ENCODE peak calls at places on chromosomes 16 and 17, in seven cellular contexts. D, R, A, K, Y, X and H are unnamed samples.

GRCh38 chr16:16150117-16150877 is 73.0 kb downstream of the ABCC6 start:
- DNase-seq in D (no peak), R (peak; percentile 48), A (no peak), K (peak; percentile 91), Y (peak; percentile 84), X (no peak), H (peak; percentile 33)

GRCh38 chr17:5000237-5000639 is 2.5 kb downstream of the KIF1C start:
- DNase-seq in D (no peak), R (peak; percentile 56), A (no peak), K (no peak), Y (peak; percentile 93), X (no peak), H (no peak)

GRCh38 chr16:4317471-4318170 is 1.8 kb downstream of the GLIS2 start:
- DNase-seq in D (no peak), R (no peak), A (no peak), K (no peak), Y (no peak), X (peak; percentile 29), H (no peak)

GRCh38 chr17:71502443-71502842 is 618.4 kb upstream of the SOX9 start:
- DNase-seq in D (no peak), R (no peak), A (no peak), K (no peak), Y (no peak), X (no peak), H (no peak)

GRCh38 chr17:41800601-41801373 is 11.0 kb downstream of the P3H4 start:
- DNase-seq in D (no peak), R (peak; percentile 92), A (no peak), K (no peak), Y (no peak), X (peak; percentile 57), H (no peak)

GRCh38 chr17:39928868-39929651 is 1.5 kb downstream of the LRRC3C start:
- DNase-seq in D (no peak), R (no peak), A (peak; percentile 54), K (no peak), Y (no peak), X (peak; percentile 94), H (no peak)

GRCh38 chr17:71709974-71710373 is 410.8 kb upstream of the SOX9 start:
- DNase-seq in D (no peak), R (no peak), A (no peak), K (no peak), Y (no peak), X (peak; percentile 35), H (no peak)

GRCh38 chr16:81647527-81647926 is 131.6 kb upstream of the PLCG2 start:
- DNase-seq in D (no peak), R (no peak), A (no peak), K (no peak), Y (no peak), X (peak; percentile 87), H (no peak)

GRCh38 chr16:3783516-3783915 is 66.2 kb upstream of the TRAP1 start:
- DNase-seq in D (no peak), R (no peak), A (no peak), K (no peak), Y (no peak), X (no peak), H (no peak)

GRCh38 chr17:72571813-72572396 is 451.1 kb downstream of the SOX9 start:
- DNase-seq in D (no peak), R (no peak), A (no peak), K (no peak), Y (no peak), X (no peak), H (no peak)

GRCh38 chr17:79842656-79843474 is 3.6 kb upstream of the CBX4 start:
- DNase-seq in D (no peak), R (peak; percentile 32), A (peak; percentile 67), K (no peak), Y (no peak), X (peak; percentile 34), H (no peak)

GRCh38 chr17:9217151-9218067 is 196.1 kb downstream of the NTN1 start:
- DNase-seq in D (no peak), R (no peak), A (no peak), K (no peak), Y (no peak), X (peak; percentile 83), H (no peak)

GRCh38 chr16:51034481-51035109 is 116.5 kb downstream of the SALL1 start:
- DNase-seq in D (no peak), R (no peak), A (no peak), K (no peak), Y (no peak), X (no peak), H (no peak)

GRCh38 chr17:74859439-74860228 is at the start of gene GRIN2C:
- DNase-seq in D (no peak), R (no peak), A (peak; percentile 79), K (no peak), Y (no peak), X (no peak), H (no peak)

GRCh38 chr17:21240375-21241055 is 12.7 kb downstream of the NATD1 start:
- DNase-seq in D (no peak), R (no peak), A (no peak), K (no peak), Y (no peak), X (no peak), H (no peak)

GRCh38 chr17:17561408-17562144 is 29.9 kb downstream of the PEMT start:
- DNase-seq in D (no peak), R (peak; percentile 33), A (no peak), K (no peak), Y (peak; percentile 86), X (no peak), H (peak; percentile 91)

GRCh38 chr17:14553847-14554246 is 253.0 kb downstream of the HS3ST3B1 start:
- DNase-seq in D (no peak), R (no peak), A (no peak), K (no peak), Y (no peak), X (no peak), H (no peak)

GRCh38 chr17:44865231-44865660 is 17.6 kb downstream of the HIGD1B start:
- DNase-seq in D (peak; percentile 31), R (peak; percentile 69), A (peak; percentile 76), K (peak; percentile 51), Y (peak; percentile 79), X (peak; percentile 77), H (peak; percentile 43)

GRCh38 chr16:55710466-55710865 is 54.7 kb downstream of the SLC6A2 start:
- DNase-seq in D (no peak), R (no peak), A (no peak), K (no peak), Y (no peak), X (no peak), H (no peak)

GRCh38 chr16:10120953-10121352 is 61.3 kb downstream of the GRIN2A start:
- DNase-seq in D (no peak), R (no peak), A (no peak), K (no peak), Y (no peak), X (peak; percentile 60), H (no peak)

GRCh38 chr16:46482895-46483294 is 138.3 kb downstream of the SHCBP1 start:
- DNase-seq in D (no peak), R (no peak), A (no peak), K (no peak), Y (no peak), X (no peak), H (no peak)

GRCh38 chr17:72984145-72984924 is 108.2 kb downstream of the SLC39A11 start:
- DNase-seq in D (no peak), R (no peak), A (no peak), K (no peak), Y (no peak), X (peak; percentile 86), H (no peak)

GRCh38 chr16:72992142-72992601 is 55.8 kb downstream of the ZFHX3 start:
- DNase-seq in D (no peak), R (no peak), A (no peak), K (no peak), Y (no peak), X (no peak), H (no peak)

GRCh38 chr17:80308672-80309517 is 48.2 kb downstream of the RNF213 start:
- DNase-seq in D (no peak), R (no peak), A (no peak), K (no peak), Y (peak; percentile 44), X (no peak), H (no peak)

GRCh38 chr16:4376126-4376819 is 4.6 kb downstream of the VASN start:
- DNase-seq in D (no peak), R (peak; percentile 76), A (no peak), K (peak; percentile 83), Y (peak; percentile 98), X (peak; percentile 89), H (no peak)